ENCODE peak calls at places on chromosomes 16 and 17, in five cellular contexts. U, A, V, I and Y are unnamed samples.
A peak's percentile ranks its signal among the peaks of the same experiment; 100 is the strongest.

GRCh38 chr17:40312131-40312731 is 3.3 kb downstream of the RARA start:
- DNase-seq in U (no peak), A (no peak), V (peak; percentile 21), I (no peak), Y (peak; percentile 25)

GRCh38 chr16:14464796-14465195 is 165.3 kb downstream of the PARN start:
- DNase-seq in V (no peak), A (no peak), I (no peak), U (no peak), Y (no peak)

GRCh38 chr17:14038206-14038605 is 31.1 kb upstream of the COX10 start:
- DNase-seq in I (no peak), A (no peak), V (no peak), U (no peak), Y (no peak)

GRCh38 chr17:66541461-66542182 is 239.2 kb downstream of the PRKCA start:
- DNase-seq in V (no peak), U (no peak), A (peak; percentile 84), I (no peak), Y (no peak)

GRCh38 chr17:46031920-46032319 is 32.9 kb downstream of the STH start:
- DNase-seq in A (no peak), V (no peak), U (no peak), I (no peak), Y (no peak)

GRCh38 chr17:72631568-72631967 is 460.9 kb downstream of the SLC39A11 start:
- DNase-seq in A (no peak), V (no peak), U (no peak), I (no peak), Y (no peak)

GRCh38 chr17:78255953-78256704 is 24.7 kb downstream of the TMEM235 start:
- DNase-seq in A (no peak), U (no peak), V (no peak), I (no peak), Y (no peak)

GRCh38 chr16:12513791-12514175 is 289.9 kb downstream of the CPPED1 start:
- DNase-seq in U (no peak), A (no peak), I (no peak), V (no peak), Y (no peak)

GRCh38 chr17:29590261-29590978 is 972 bp upstream of the GIT1 start:
- DNase-seq in I (no peak), V (no peak), U (no peak), A (no peak), Y (no peak)

GRCh38 chr17:69428252-69428980 is 13.9 kb downstream of the MAP2K6 start:
- DNase-seq in V (no peak), A (peak; percentile 12), I (no peak), U (no peak), Y (no peak)

GRCh38 chr16:89113152-89113547 is 19.5 kb downstream of the ACSF3 start:
- DNase-seq in A (no peak), V (no peak), I (no peak), U (no peak), Y (no peak)

GRCh38 chr16:84360170-84360569 is 8.2 kb upstream of the ATP2C2 start:
- DNase-seq in I (no peak), V (no peak), U (no peak), A (no peak), Y (no peak)

GRCh38 chr17:60075981-60076380 is 2.7 kb downstream of the HEATR6 start:
- DNase-seq in I (no peak), U (no peak), V (no peak), A (no peak), Y (no peak)

GRCh38 chr16:24138024-24138423 is 118.1 kb upstream of the CACNG3 start:
- DNase-seq in U (no peak), V (no peak), I (no peak), A (no peak), Y (no peak)

GRCh38 chr17:6393368-6393952 is 41.5 kb downstream of the AIPL1 start:
- DNase-seq in U (no peak), I (no peak), V (no peak), A (no peak), Y (no peak)

GRCh38 chr17:29005936-29006438 is at the start of gene SEZ6:
- DNase-seq in I (peak; percentile 88), A (peak; percentile 41), U (peak; percentile 74), V (peak; percentile 30), Y (peak; percentile 90)

GRCh38 chr17:14205992-14206461 is 30.6 kb downstream of the CDRT15 start:
- DNase-seq in I (no peak), A (no peak), V (no peak), U (peak; percentile 94), Y (no peak)

GRCh38 chr17:78117027-78117981 is 11.3 kb downstream of the TMC6 start:
- DNase-seq in U (peak; percentile 60), A (no peak), V (no peak), I (no peak), Y (no peak)

GRCh38 chr17:49439673-49440571 is 25.2 kb upstream of the PHB1 start:
- DNase-seq in A (no peak), U (no peak), I (no peak), V (no peak), Y (no peak)

GRCh38 chr17:60333628-60334031 is 58.3 kb downstream of the USP32 start:
- DNase-seq in V (no peak), A (no peak), U (no peak), I (no peak), Y (no peak)

GRCh38 chr17:16259926-16260325 is 42.9 kb downstream of the PIGL start:
- DNase-seq in V (no peak), U (no peak), A (no peak), I (no peak), Y (no peak)

GRCh38 chr17:61591930-61592329 is 911 bp upstream of the NACA2 start:
- DNase-seq in V (no peak), U (no peak), I (no peak), A (no peak), Y (no peak)

GRCh38 chr16:83215417-83216001 is 588.7 kb downstream of the CDH13 start:
- DNase-seq in V (no peak), U (peak; percentile 39), I (peak; percentile 65), A (peak; percentile 59), Y (peak; percentile 31)

GRCh38 chr16:86044241-86044671 is 145.3 kb downstream of the IRF8 start:
- DNase-seq in A (peak; percentile 62), U (peak; percentile 31), I (peak; percentile 73), V (no peak), Y (peak; percentile 73)

GRCh38 chr17:47797797-47798196 is 23.8 kb downstream of the OSBPL7 start:
- DNase-seq in U (no peak), I (no peak), A (no peak), V (no peak), Y (no peak)

GRCh38 chr17:6361733-6362132 is 73.2 kb downstream of the AIPL1 start:
- DNase-seq in I (no peak), A (no peak), V (no peak), U (no peak), Y (peak; percentile 50)

GRCh38 chr16:66127459-66128362 is 238.8 kb upstream of the CDH5 start:
- DNase-seq in V (peak; percentile 30), A (no peak), I (peak; percentile 6), U (no peak), Y (no peak)

GRCh38 chr17:75086496-75087181 is 1.1 kb upstream of the SLC16A5 start:
- DNase-seq in V (no peak), I (no peak), U (peak; percentile 50), A (no peak), Y (no peak)

GRCh38 chr17:43545383-43545632 is 832 bp downstream of the ETV4 start:
- DNase-seq in U (peak; percentile 28), A (no peak), V (no peak), I (no peak), Y (no peak)

GRCh38 chr16:17273142-17273561 is 197.6 kb downstream of the XYLT1 start:
- DNase-seq in I (no peak), U (no peak), V (no peak), A (peak; percentile 24), Y (peak; percentile 68)

GRCh38 chr17:81428121-81428515 is 32.9 kb downstream of the BAHCC1 start:
- DNase-seq in I (no peak), U (peak; percentile 79), V (no peak), A (no peak), Y (no peak)

GRCh38 chr16:17676171-17676570 is 205.4 kb upstream of the XYLT1 start:
- DNase-seq in V (no peak), U (no peak), A (no peak), I (no peak), Y (no peak)

GRCh38 chr17:76527430-76528111 is 9.9 kb downstream of the CYGB start:
- DNase-seq in I (no peak), A (peak; percentile 63), V (peak; percentile 62), U (peak; percentile 60), Y (peak; percentile 60)

GRCh38 chr17:57441270-57441600 is 184.9 kb downstream of the MSI2 start:
- DNase-seq in A (no peak), U (no peak), I (no peak), V (no peak), Y (no peak)

GRCh38 chr17:57442401-57442823 is 186.1 kb downstream of the MSI2 start:
- DNase-seq in V (no peak), A (no peak), I (no peak), U (no peak), Y (no peak)

GRCh38 chr17:57442914-57443571 is 186.7 kb downstream of the MSI2 start:
- DNase-seq in I (no peak), A (peak; percentile 38), V (no peak), U (peak; percentile 36), Y (no peak)

GRCh38 chr17:57438031-57438731 is 181.9 kb downstream of the MSI2 start:
- DNase-seq in I (no peak), A (no peak), U (no peak), V (no peak), Y (no peak)

GRCh38 chr17:57440522-57441269 is 184.4 kb downstream of the MSI2 start:
- DNase-seq in A (peak; percentile 40), V (no peak), I (peak; percentile 67), U (peak; percentile 60), Y (peak; percentile 69)
- TF ChIP-seq CTCF in A (no peak), V (no peak), I (peak; percentile 64), U (peak; percentile 31), Y (peak; percentile 51)

DNA sequence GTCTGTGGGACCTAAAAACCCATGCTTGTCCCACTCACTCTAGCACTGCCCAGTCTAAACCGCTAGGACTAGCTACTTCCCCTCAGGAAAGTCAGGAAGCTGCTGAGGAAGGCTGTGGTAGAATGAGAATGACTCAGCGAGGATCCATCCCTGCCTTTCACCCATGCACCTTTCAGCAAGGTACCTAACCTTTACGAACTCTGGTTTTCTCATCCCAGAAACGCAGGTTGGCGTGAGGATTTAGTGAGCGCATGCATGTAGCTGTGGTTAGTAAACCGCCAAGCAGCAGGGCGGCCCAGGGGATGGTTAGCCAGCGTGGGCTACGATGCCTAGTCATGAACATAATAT is 26.3 kb upstream of the RFFL start:
- DNase-seq in I (no peak), U (no peak), A (no peak), V (no peak), Y (peak; percentile 29)
- TF ChIP-seq CTCF in I (no peak), U (no peak), A (peak; percentile 4), V (no peak), Y (no peak)

DNA sequence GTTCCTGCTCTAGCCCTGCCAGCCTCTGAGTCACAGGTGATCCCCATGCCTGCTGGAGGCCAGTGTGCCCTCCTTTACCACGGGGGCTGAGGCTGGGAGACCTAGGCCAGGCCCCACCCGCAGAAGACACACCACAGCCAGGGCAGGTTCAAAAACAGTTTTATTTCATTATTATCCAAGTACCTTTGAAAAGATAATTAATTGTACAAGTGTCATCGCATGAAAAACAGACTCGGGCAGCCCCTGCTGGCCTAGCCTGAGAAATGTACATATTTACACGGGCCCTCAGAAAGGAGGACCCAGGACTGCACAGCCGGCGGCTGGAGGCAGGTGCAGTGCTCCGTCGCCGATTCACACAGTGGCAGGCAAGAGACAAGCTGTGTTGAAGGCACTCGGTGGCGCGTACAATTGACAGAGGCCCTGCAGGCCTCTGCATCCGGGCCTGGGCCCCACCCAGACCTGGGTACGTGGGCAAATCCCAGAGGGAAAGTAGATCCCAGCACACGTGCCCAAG is 4.4 kb downstream of the PDIA2 start:
- DNase-seq in I (no peak), A (no peak), V (no peak), U (peak; percentile 60), Y (no peak)
- TF ChIP-seq CTCF in I (no peak), A (no peak), V (no peak), U (no peak), Y (no peak)

GRCh38 chr16:30185683-30186421 is 2.5 kb downstream of the CORO1A start:
- DNase-seq in I (no peak), A (peak; percentile 98), U (peak; percentile 63), V (no peak), Y (peak; percentile 90)
- TF ChIP-seq CTCF in I (no peak), A (no peak), U (no peak), V (no peak), Y (no peak)